ENCODE peak calls at places on chromosomes 1 and 21, in seven cellular contexts. One of them, this sample, is unnamed.

GRCh38 chr21:36788116-36788515 is 89.2 kb downstream of the SIM2 start:
- DNase-seq in brain microvascular endothelial cell: no peak
- DNase-seq in heart right ventricle: no peak
- DNase-seq in right lobe of liver: no peak
- DNase-seq in K562: no peak
- DNase-seq in tibial nerve: no peak
- DNase-seq in astrocyte of the spinal cord: no peak
- DNase-seq in this sample: no peak

GRCh38 chr1:205317311-205317917 is 4.1 kb downstream of the NUAK2 start:
- DNase-seq in brain microvascular endothelial cell: no peak
- DNase-seq in heart right ventricle: peak
- DNase-seq in right lobe of liver: peak
- DNase-seq in K562: no peak
- DNase-seq in tibial nerve: no peak
- DNase-seq in astrocyte of the spinal cord: peak
- DNase-seq in this sample: no peak

GRCh38 chr1:197526736-197527371 is 248.4 kb downstream of the DENND1B start:
- DNase-seq in brain microvascular endothelial cell: no peak
- DNase-seq in heart right ventricle: no peak
- DNase-seq in right lobe of liver: no peak
- DNase-seq in K562: peak
- DNase-seq in tibial nerve: no peak
- DNase-seq in astrocyte of the spinal cord: peak
- DNase-seq in this sample: peak

GRCh38 chr21:36627242-36627641 is 71.7 kb upstream of the SIM2 start:
- DNase-seq in brain microvascular endothelial cell: peak
- DNase-seq in heart right ventricle: no peak
- DNase-seq in right lobe of liver: no peak
- DNase-seq in K562: no peak
- DNase-seq in tibial nerve: no peak
- DNase-seq in astrocyte of the spinal cord: peak
- DNase-seq in this sample: peak

GRCh38 chr1:8863138-8863537 is 15.3 kb downstream of the ENO1 start:
- DNase-seq in brain microvascular endothelial cell: no peak
- DNase-seq in heart right ventricle: no peak
- DNase-seq in right lobe of liver: no peak
- DNase-seq in K562: no peak
- DNase-seq in tibial nerve: no peak
- DNase-seq in astrocyte of the spinal cord: no peak
- DNase-seq in this sample: no peak

GRCh38 chr1:17333081-17333480 is 25.1 kb downstream of the PADI4 start:
- DNase-seq in brain microvascular endothelial cell: no peak
- DNase-seq in heart right ventricle: no peak
- DNase-seq in right lobe of liver: no peak
- DNase-seq in K562: peak
- DNase-seq in tibial nerve: no peak
- DNase-seq in astrocyte of the spinal cord: no peak
- DNase-seq in this sample: no peak

GRCh38 chr1:237864338-237865244 is 26.1 kb downstream of the ZP4 start:
- DNase-seq in brain microvascular endothelial cell: peak
- DNase-seq in heart right ventricle: peak
- DNase-seq in right lobe of liver: peak
- DNase-seq in K562: peak
- DNase-seq in tibial nerve: peak
- DNase-seq in astrocyte of the spinal cord: peak
- DNase-seq in this sample: peak

GRCh38 chr1:82788660-82789059 is 987.9 kb downstream of the ADGRL2 start:
- DNase-seq in brain microvascular endothelial cell: no peak
- DNase-seq in heart right ventricle: no peak
- DNase-seq in right lobe of liver: no peak
- DNase-seq in K562: no peak
- DNase-seq in tibial nerve: no peak
- DNase-seq in astrocyte of the spinal cord: no peak
- DNase-seq in this sample: no peak

GRCh38 chr21:42243026-42243425 is 24.1 kb downstream of the ABCG1 start:
- DNase-seq in brain microvascular endothelial cell: no peak
- DNase-seq in heart right ventricle: no peak
- DNase-seq in right lobe of liver: no peak
- DNase-seq in K562: no peak
- DNase-seq in tibial nerve: no peak
- DNase-seq in astrocyte of the spinal cord: no peak
- DNase-seq in this sample: no peak

GRCh38 chr1:28371011-28371378 is 1.5 kb downstream of the PHACTR4 start:
- DNase-seq in brain microvascular endothelial cell: no peak
- DNase-seq in heart right ventricle: no peak
- DNase-seq in right lobe of liver: no peak
- DNase-seq in K562: no peak
- DNase-seq in tibial nerve: no peak
- DNase-seq in astrocyte of the spinal cord: no peak
- DNase-seq in this sample: no peak

DNA sequence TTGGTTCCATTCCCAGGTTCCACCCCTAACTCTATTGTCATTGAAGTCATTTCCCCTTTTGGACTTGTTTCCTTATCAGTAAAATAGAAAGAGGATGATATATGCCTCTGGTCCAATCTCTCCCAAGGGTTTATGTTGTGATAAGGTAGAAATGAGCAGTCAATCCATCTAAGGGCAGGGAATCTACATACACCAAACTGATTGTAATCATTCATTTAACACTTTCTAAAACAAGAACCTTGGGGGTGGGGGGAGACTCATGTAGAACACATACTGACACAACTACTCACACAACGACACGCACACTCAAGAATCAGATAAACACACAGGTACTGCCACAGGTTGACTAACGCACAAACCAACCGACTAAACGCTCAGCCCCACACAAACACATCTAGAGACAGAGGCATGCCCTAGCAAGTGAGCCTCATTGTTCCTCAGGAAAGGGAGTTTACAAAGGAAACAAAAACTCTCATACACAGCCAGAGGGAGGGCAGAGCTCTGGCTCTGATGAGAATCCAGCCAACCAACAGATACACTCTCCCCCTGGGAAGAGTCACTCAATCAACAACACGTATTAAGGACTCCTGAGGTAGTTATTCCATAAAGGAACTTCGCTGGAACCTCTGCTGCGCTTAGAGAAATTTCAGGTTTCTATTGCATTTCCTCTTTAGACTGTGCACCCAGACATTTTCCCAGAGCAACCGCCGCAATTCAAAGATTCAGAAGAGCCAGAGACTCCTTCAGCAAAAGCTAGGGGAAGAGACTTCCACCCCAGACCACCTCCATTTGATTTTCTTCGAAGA is 982 bp downstream of the F11R start:
- DNase-seq in brain microvascular endothelial cell: no peak
- DNase-seq in heart right ventricle: peak
- DNase-seq in right lobe of liver: no peak
- DNase-seq in K562: no peak
- DNase-seq in tibial nerve: no peak
- DNase-seq in astrocyte of the spinal cord: no peak
- DNase-seq in this sample: no peak
- H3K4me3 ChIP-seq in brain microvascular endothelial cell: peak
- H3K4me3 ChIP-seq in heart right ventricle: peak
- H3K4me3 ChIP-seq in right lobe of liver: peak
- H3K4me3 ChIP-seq in K562: peak
- H3K4me3 ChIP-seq in tibial nerve: peak
- H3K4me3 ChIP-seq in astrocyte of the spinal cord: peak
- H3K4me3 ChIP-seq in this sample: peak

GRCh38 chr1:159212596-159212995 is 7.9 kb downstream of the ACKR1 start:
- DNase-seq in brain microvascular endothelial cell: no peak
- DNase-seq in heart right ventricle: no peak
- DNase-seq in right lobe of liver: no peak
- DNase-seq in K562: no peak
- DNase-seq in tibial nerve: no peak
- DNase-seq in astrocyte of the spinal cord: no peak
- DNase-seq in this sample: no peak
- TF ChIP-seq CTCF in brain microvascular endothelial cell: no peak
- TF ChIP-seq CTCF in heart right ventricle: no peak
- TF ChIP-seq CTCF in right lobe of liver: no peak
- TF ChIP-seq CTCF in K562: no peak
- TF ChIP-seq CTCF in tibial nerve: no peak
- TF ChIP-seq CTCF in astrocyte of the spinal cord: no peak
- TF ChIP-seq CTCF in this sample: no peak

GRCh38 chr1:3067671-3068399 is 1.2 kb upstream of the PRDM16 start:
- DNase-seq in brain microvascular endothelial cell: no peak
- DNase-seq in heart right ventricle: no peak
- DNase-seq in right lobe of liver: no peak
- DNase-seq in K562: no peak
- DNase-seq in tibial nerve: no peak
- DNase-seq in astrocyte of the spinal cord: no peak
- DNase-seq in this sample: no peak
- H3K4me3 ChIP-seq in brain microvascular endothelial cell: peak
- H3K4me3 ChIP-seq in heart right ventricle: peak
- H3K4me3 ChIP-seq in right lobe of liver: no peak
- H3K4me3 ChIP-seq in K562: no peak
- H3K4me3 ChIP-seq in tibial nerve: peak
- H3K4me3 ChIP-seq in astrocyte of the spinal cord: peak
- H3K4me3 ChIP-seq in this sample: peak

GRCh38 chr1:31296486-31297272 is at the start of the genes SNRNP40 and ZCCHC17:
- DNase-seq in brain microvascular endothelial cell: peak
- DNase-seq in heart right ventricle: peak
- DNase-seq in right lobe of liver: peak
- DNase-seq in K562: peak
- DNase-seq in tibial nerve: peak
- DNase-seq in astrocyte of the spinal cord: peak
- DNase-seq in this sample: peak
- TF ChIP-seq CTCF in brain microvascular endothelial cell: no peak
- TF ChIP-seq CTCF in heart right ventricle: peak
- TF ChIP-seq CTCF in right lobe of liver: no peak
- TF ChIP-seq CTCF in K562: no peak
- TF ChIP-seq CTCF in tibial nerve: no peak
- TF ChIP-seq CTCF in astrocyte of the spinal cord: no peak
- TF ChIP-seq CTCF in this sample: peak

DNA sequence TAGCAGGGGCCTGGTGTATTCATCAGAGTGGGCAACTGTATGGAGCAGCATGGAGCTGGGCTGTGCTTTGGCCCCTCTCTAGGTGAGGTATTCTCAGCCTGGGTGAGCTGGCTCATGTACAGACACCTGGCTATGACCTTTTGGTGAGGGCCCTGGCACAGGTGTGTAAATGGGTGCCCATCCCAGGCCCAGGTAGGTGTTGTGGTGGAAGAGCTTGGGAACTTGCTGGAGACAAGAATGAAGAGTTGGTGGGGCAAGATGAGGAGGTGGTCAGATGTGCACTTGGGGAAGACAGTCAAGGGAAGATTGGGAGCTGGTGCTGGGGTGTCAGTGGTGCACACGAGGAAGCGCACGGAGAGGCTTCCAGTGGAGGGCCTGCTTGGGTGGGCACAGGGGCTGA is 95.5 kb downstream of the TRIM11 start:
- DNase-seq in brain microvascular endothelial cell: no peak
- DNase-seq in heart right ventricle: no peak
- DNase-seq in right lobe of liver: no peak
- DNase-seq in K562: no peak
- DNase-seq in tibial nerve: no peak
- DNase-seq in astrocyte of the spinal cord: no peak
- DNase-seq in this sample: no peak
- H3K4me3 ChIP-seq in brain microvascular endothelial cell: no peak
- H3K4me3 ChIP-seq in heart right ventricle: no peak
- H3K4me3 ChIP-seq in right lobe of liver: no peak
- H3K4me3 ChIP-seq in K562: no peak
- H3K4me3 ChIP-seq in tibial nerve: no peak
- H3K4me3 ChIP-seq in astrocyte of the spinal cord: no peak
- H3K4me3 ChIP-seq in this sample: no peak

GRCh38 chr1:161747789-161748188 is 1.8 kb upstream of the DUSP12 start:
- DNase-seq in brain microvascular endothelial cell: no peak
- DNase-seq in heart right ventricle: no peak
- DNase-seq in right lobe of liver: no peak
- DNase-seq in K562: no peak
- DNase-seq in tibial nerve: no peak
- DNase-seq in astrocyte of the spinal cord: no peak
- DNase-seq in this sample: no peak

DNA sequence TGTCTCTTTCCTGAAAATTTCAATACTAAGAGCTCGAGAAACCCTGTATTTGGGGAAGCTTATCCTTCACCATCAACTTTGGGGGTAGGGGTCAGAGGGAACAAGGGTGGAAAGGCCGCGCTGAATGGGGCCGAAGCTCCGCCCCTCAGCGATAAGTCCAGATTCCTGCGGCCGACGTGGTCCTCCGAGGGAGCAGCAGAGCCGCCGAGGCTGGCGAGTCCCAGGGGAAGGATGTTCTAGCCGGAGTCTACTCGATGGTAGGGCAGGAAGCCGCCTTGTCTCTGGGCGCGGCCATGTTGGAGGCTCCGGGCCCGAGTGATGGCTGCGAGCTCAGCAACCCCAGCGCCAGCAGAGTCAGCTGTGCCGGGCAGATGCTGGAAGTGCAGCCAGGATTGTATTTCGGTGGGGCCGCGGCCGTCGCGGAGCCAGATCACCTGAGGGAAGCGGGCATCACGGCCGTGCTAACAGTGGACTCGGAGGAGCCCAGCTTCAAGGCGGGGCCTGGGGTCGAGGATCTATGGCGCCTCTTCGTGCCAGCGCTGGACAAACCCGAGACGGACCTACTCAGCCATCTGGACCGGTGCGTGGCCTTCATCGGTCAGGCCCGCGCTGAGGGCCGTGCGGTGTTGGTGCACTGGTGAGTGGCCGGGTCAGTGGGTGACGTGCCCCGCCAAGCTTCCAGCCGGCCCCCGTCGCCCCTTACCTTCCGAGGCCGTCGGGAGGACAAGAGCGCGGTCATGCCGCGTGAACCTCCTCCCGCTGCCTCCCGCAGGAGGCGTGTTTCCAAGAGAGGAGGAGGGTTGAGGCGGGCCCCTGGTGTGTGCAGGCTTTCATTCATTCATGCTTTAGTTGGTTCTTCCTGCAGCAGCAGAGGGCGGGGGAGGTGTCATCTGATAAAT is at the start of gene DUSP12:
- DNase-seq in brain microvascular endothelial cell: peak
- DNase-seq in heart right ventricle: peak
- DNase-seq in right lobe of liver: peak
- DNase-seq in K562: peak
- DNase-seq in tibial nerve: peak
- DNase-seq in astrocyte of the spinal cord: peak
- DNase-seq in this sample: peak
- TF ChIP-seq CTCF in brain microvascular endothelial cell: peak
- TF ChIP-seq CTCF in heart right ventricle: peak
- TF ChIP-seq CTCF in right lobe of liver: no peak
- TF ChIP-seq CTCF in K562: peak
- TF ChIP-seq CTCF in tibial nerve: no peak
- TF ChIP-seq CTCF in astrocyte of the spinal cord: peak
- TF ChIP-seq CTCF in this sample: peak

GRCh38 chr1:119359730-119360129 is 8.9 kb upstream of the HAO2 start:
- DNase-seq in brain microvascular endothelial cell: no peak
- DNase-seq in heart right ventricle: no peak
- DNase-seq in right lobe of liver: no peak
- DNase-seq in K562: no peak
- DNase-seq in tibial nerve: no peak
- DNase-seq in astrocyte of the spinal cord: no peak
- DNase-seq in this sample: no peak
- H3K4me3 ChIP-seq in brain microvascular endothelial cell: no peak
- H3K4me3 ChIP-seq in heart right ventricle: no peak
- H3K4me3 ChIP-seq in right lobe of liver: no peak
- H3K4me3 ChIP-seq in K562: no peak
- H3K4me3 ChIP-seq in tibial nerve: no peak
- H3K4me3 ChIP-seq in astrocyte of the spinal cord: no peak
- H3K4me3 ChIP-seq in this sample: no peak

This sample was measured in fibroblast of the aortic adventitia.